ENCODE peak calls at places on chromosome 20, in four cellular contexts. L, R, H and U are unnamed samples. For H3K36me3, the result is how much of the 10 kb centered on the place peaks cover.

GRCh38 chr20:17910828-17911294 is 57.7 kb downstream of the SNX5 start:
- DNase-seq in R (peak), L (peak), H (peak), U (peak)

GRCh38 chr20:17849901-17850673 is 118.5 kb downstream of the SNX5 start:
- DNase-seq in L (peak), H (peak), R (no peak), U (peak)

GRCh38 chr20:4684837-4685413 is 36.8 kb upstream of the PRND start:
- DNase-seq in H (peak), R (no peak), L (peak), U (no peak)

GRCh38 chr20:1087311-1087710 is 31.1 kb upstream of the PSMF1 start:
- DNase-seq in H (no peak), L (no peak), R (no peak), U (no peak)

GRCh38 chr20:49276895-49277785 is 717 bp downstream of the ZNFX1 start:
- DNase-seq in H (peak), L (no peak), R (peak), U (no peak)

GRCh38 chr20:19012671-19013070 is 199.1 kb downstream of the SCP2D1 start:
- DNase-seq in L (no peak), H (no peak), R (no peak), U (no peak)

GRCh38 chr20:258963-259362 is 1.4 kb downstream of the DEFB132 start:
- DNase-seq in R (peak), L (peak), H (no peak), U (no peak)

GRCh38 chr20:44068780-44069191 is 118.2 kb downstream of the JPH2 start:
- DNase-seq in R (no peak), H (no peak), L (no peak), U (no peak)

GRCh38 chr20:56776345-56776744 is 147.2 kb downstream of the TFAP2C start:
- DNase-seq in R (no peak), L (no peak), H (no peak), U (no peak)

GRCh38 chr20:18019068-18019467 is 38.6 kb downstream of the OVOL2 start:
- DNase-seq in H (no peak), R (peak), L (peak), U (no peak)

GRCh38 chr20:11451793-11452291 is 465.9 kb upstream of the BTBD3 start:
- DNase-seq in R (no peak), H (peak), L (peak), U (no peak)

GRCh38 chr20:62602550-62602949 is 39.8 kb upstream of the SLCO4A1 start:
- DNase-seq in H (no peak), R (peak), L (no peak), U (no peak)

GRCh38 chr20:51697119-51697826 is 70.9 kb downstream of the ATP9A start:
- DNase-seq in R (no peak), L (peak), H (no peak), U (no peak)

GRCh38 chr20:23641936-23642751 is 4.4 kb upstream of the CST3 start:
- DNase-seq in L (peak), H (peak), R (no peak), U (peak)

GRCh38 chr20:35273449-35274171 is 4.3 kb downstream of the MMP24OS start:
- DNase-seq in R (no peak), H (no peak), L (no peak), U (no peak)

GRCh38 chr20:48986899-48987298 is 59.2 kb upstream of the CSE1L start:
- DNase-seq in H (no peak), R (no peak), L (no peak), U (peak)

GRCh38 chr20:63085087-63085861 is 78.5 kb upstream of the BHLHE23 start:
- DNase-seq in H (no peak), L (no peak), R (no peak), U (no peak)

GRCh38 chr20:14919473-14920157 is 582.2 kb upstream of the FLRT3 start:
- DNase-seq in L (no peak), H (peak), R (no peak), U (peak)

GRCh38 chr20:23296841-23297701 is 53.5 kb upstream of the NXT1 start:
- DNase-seq in R (no peak), H (peak), L (no peak), U (no peak)

GRCh38 chr20:31678389-31679356 is 41.0 kb downstream of the COX4I2 start:
- DNase-seq in R (no peak), H (peak), L (no peak), U (peak)

GRCh38 chr20:53831228-53831627 is 237.6 kb upstream of the ZNF217 start:
- DNase-seq in H (no peak), R (no peak), L (no peak), U (no peak)

GRCh38 chr20:48791666-48792071 is 36.1 kb downstream of the PREX1 start:
- DNase-seq in L (peak), R (no peak), H (no peak), U (peak)

GRCh38 chr20:57672164-57672563 is 37.7 kb downstream of the PMEPA1 start:
- DNase-seq in H (no peak), L (peak), R (no peak), U (peak)

GRCh38 chr20:13492001-13492480 is 146.7 kb downstream of the TASP1 start:
- DNase-seq in R (no peak), L (peak), H (peak), U (peak)

GRCh38 chr20:12112089-12112474 is 194.4 kb downstream of the BTBD3 start:
- DNase-seq in H (no peak), R (no peak), L (no peak), U (no peak)

GRCh38 chr20:3712279-3712873 is at the start of gene SIGLEC1:
- DNase-seq in H (no peak), R (no peak), L (no peak), U (peak)

GRCh38 chr20:55472704-55473103 is 532.6 kb downstream of the CBLN4 start:
- DNase-seq in L (no peak), H (no peak), R (no peak), U (no peak)

GRCh38 chr20:12180107-12180661 is 262.5 kb downstream of the BTBD3 start:
- DNase-seq in R (no peak), L (no peak), H (no peak), U (no peak)

GRCh38 chr20:35839891-35840290 is 68.1 kb downstream of the PHF20 start:
- DNase-seq in L (no peak), H (no peak), R (no peak), U (no peak)

GRCh38 chr20:32509639-32510066 is 75.5 kb downstream of the NOL4L start:
- DNase-seq in L (peak), R (no peak), H (no peak), U (no peak)

GRCh38 chr20:54105653-54106052 is 35.3 kb upstream of the BCAS1 start:
- DNase-seq in H (no peak), L (no peak), R (no peak), U (no peak)

GRCh38 chr20:43915209-43916072 is 789 bp downstream of the TOX2 start:
- DNase-seq in H (peak), R (no peak), L (peak), U (no peak)

GRCh38 chr20:33702861-33703260 is 16.7 kb upstream of the E2F1 start:
- DNase-seq in R (no peak), H (no peak), L (no peak), U (peak)

GRCh38 chr20:44772636-44773035 is 27.0 kb downstream of the KCNK15 start:
- DNase-seq in H (no peak), R (no peak), L (no peak), U (no peak)

GRCh38 chr20:49179368-49180277 is 8.5 kb downstream of the STAU1 start:
- DNase-seq in R (no peak), H (no peak), L (no peak), U (no peak)

DNA sequence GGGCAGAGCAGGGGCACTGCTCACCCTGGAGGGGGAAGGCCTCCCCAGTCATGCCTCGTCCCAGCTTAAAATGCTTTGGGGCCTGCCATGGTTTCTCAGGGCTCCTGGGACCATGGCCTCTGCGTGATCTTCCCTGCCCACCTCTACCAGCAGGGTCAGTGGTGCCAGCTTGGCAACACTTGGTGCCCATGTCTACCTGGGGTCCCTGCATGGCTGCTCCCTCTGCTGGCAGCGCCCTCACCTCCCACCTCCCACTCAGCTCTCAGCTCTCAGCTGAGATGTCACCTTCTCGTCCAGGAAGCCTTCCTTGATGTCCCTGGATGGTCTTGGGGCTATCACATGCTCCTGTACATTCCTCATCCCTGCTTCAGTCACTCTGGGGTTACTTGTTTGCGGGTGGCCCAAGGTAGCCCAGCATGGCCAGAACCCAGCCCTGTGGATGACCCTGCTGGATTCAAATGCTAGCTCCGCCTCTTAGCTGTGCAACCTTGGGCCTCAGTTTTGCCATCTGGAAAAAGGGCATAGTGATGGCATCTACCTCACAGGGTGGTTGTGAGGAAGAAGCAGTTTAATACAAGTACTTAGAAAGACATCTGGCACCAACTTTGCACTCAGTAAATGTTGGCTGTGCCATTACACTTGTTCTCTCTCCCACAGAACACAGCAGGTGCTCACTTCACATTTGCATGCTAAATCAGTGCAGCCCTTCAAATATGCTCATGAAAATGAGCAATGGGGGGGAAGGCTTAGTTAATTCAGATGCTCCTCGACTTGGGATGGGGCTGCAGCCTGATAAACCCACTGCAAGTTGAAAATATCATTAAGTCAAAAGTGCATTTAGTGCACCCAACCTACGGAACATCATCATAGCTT is 53.5 kb upstream of the PTPN1 start:
- DNase-seq in R (no peak), H (no peak), L (no peak), U (no peak)
- TF ChIP-seq CTCF in R (peak), H (peak), L (no peak), U (no peak)

DNA sequence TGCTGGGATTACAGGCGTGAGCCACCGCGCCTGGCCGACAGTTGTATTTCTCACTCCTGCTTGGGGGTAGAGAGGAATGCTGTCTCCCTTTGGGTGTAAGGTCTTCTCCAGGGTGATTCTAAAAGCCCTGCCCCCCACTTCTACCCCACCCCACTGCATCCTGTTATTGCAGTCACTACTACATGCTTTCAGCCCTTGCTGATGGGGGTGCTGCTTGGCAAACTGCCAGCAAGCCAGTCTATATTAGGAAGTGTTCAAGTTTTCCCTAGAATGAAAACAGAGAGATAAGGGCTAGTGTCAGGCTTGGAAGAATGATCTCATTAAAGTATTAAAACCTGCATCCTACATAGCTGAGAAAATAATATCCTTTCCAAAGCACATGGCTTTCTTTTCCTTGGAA is 31.3 kb downstream of the TTI1 start:
- DNase-seq in H (peak), L (peak), R (peak), U (no peak)
- H3K36me3 ChIP-seq in H (under half), L (under half), R (half or more), U (under half)

GRCh38 chr20:59047938-59048680 is 5.5 kb upstream of the PRELID3B start:
- DNase-seq in R (no peak), L (peak), H (peak), U (no peak)
- H3K4me3 ChIP-seq in R (no peak), L (peak), H (no peak), U (no peak)

GRCh38 chr20:8020314-8021079 is 936 bp upstream of the TMX4 start:
- DNase-seq in R (no peak), H (no peak), L (no peak), U (no peak)

GRCh38 chr20:8019178-8019997 is at the start of gene TMX4:
- DNase-seq in R (peak), L (peak), H (peak), U (peak)

GRCh38 chr20:8019998-8020247 is 362 bp upstream of the TMX4 start:
- DNase-seq in R (no peak), H (no peak), L (no peak), U (no peak)

GRCh38 chr20:8021541-8022269 is 2.1 kb upstream of the TMX4 start:
- DNase-seq in R (no peak), L (no peak), H (no peak), U (no peak)

DNA sequence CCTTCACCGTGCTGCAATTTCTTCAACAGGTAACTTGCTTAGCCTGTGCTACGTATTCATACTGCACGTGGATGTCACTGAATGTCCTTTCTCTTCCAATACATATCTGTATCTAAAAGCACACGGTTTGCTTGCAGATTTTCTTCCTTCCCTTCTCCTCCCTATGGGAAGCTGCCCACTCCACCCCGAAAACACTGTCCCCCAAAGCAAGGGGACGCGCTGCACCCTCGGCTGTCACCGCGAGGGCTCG is 708 bp downstream of the TMX4 start:
- DNase-seq in R (no peak), L (peak), H (no peak), U (no peak)
- TF ChIP-seq CTCF in R (no peak), L (no peak), H (no peak), U (no peak)

GRCh38 chr20:37230200-37230599 is 31.4 kb downstream of the GHRH start:
- DNase-seq in L (no peak), H (no peak), R (no peak), U (no peak)
- H3K36me3 ChIP-seq in L (half or more), H (under half), R (half or more), U (half or more)

GRCh38 chr20:8744228-8744844 is 324.6 kb upstream of the PLCB4 start:
- DNase-seq in L (peak), R (no peak), H (no peak), U (no peak)
- H3K4me3 ChIP-seq in L (no peak), R (no peak), H (no peak), U (no peak)

GRCh38 chr20:6466065-6466810 is 301.2 kb upstream of the BMP2 start:
- DNase-seq in L (peak), R (no peak), H (no peak), U (no peak)
- TF ChIP-seq CTCF in L (no peak), R (no peak), H (no peak), U (no peak)